ENCODE peak calls at places on chromosome 13, in five cellular contexts. N is heart right ventricle, R is dorsolateral prefrontal cortex, Q is gastrocnemius medialis, E is GM23338. O is an unnamed sample.

GRCh38 chr13:74191036-74191809 is 57.0 kb upstream of the KLF12 start:
- DNase-seq in N (no peak), R (no peak), Q (no peak), E (no peak), O (no peak)

GRCh38 chr13:20348018-20348417 is 115.9 kb upstream of the GJB6 start:
- DNase-seq in N (no peak), R (no peak), Q (no peak), E (no peak), O (no peak)

GRCh38 chr13:112683581-112683980 is 6.3 kb upstream of the ATP11A start:
- DNase-seq in N (no peak), R (no peak), Q (no peak), E (no peak), O (no peak)

GRCh38 chr13:73731564-73731963 is 402.6 kb downstream of the KLF12 start:
- DNase-seq in N (no peak), R (no peak), Q (no peak), E (peak), O (no peak)

GRCh38 chr13:20997301-20998061 is 63.9 kb downstream of the LATS2 start:
- DNase-seq in N (peak), R (no peak), Q (no peak), E (peak), O (no peak)

GRCh38 chr13:46578590-46578975 is 25.6 kb downstream of the LRCH1 start:
- DNase-seq in N (no peak), R (no peak), Q (no peak), E (no peak), O (no peak)

GRCh38 chr13:67018775-67019174 is 211.4 kb downstream of the PCDH9 start:
- DNase-seq in N (no peak), R (no peak), Q (no peak), E (no peak), O (no peak)

GRCh38 chr13:39566216-39566869 is 36.6 kb downstream of the LHFPL6 start:
- DNase-seq in N (no peak), R (no peak), Q (no peak), E (no peak), O (no peak)

GRCh38 chr13:30429721-30430694 is 7.7 kb downstream of the UBE2L5 start:
- DNase-seq in N (no peak), R (no peak), Q (no peak), E (no peak), O (no peak)

GRCh38 chr13:76894401-76895110 is 8.4 kb upstream of the KCTD12 start:
- DNase-seq in N (no peak), R (no peak), Q (no peak), E (no peak), O (no peak)

GRCh38 chr13:113889467-113889866 is 25.6 kb upstream of the GAS6 start:
- DNase-seq in N (no peak), R (no peak), Q (no peak), E (no peak), O (peak)

DNA sequence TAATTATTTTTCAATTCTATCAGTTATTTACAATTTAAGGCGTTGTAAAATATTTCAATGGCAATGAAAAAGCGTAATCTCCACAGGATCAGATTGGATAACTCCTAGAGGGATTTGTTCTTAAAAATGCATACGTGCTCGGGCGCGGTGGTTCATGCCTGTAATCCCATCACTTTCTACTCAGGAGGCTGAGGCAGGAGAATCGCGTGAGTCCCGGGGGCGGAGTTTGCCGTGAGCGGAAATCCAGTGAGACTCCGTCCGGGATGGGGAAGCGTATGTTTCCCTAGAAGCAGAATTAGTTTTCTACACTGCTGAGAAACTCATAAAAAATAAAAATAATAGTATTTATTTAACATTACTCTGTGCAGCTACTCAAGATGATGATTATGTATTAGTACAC is 917.8 kb upstream of the PCDH20 start:
- DNase-seq in N (no peak), R (no peak), Q (no peak), E (no peak), O (no peak)
- H3K27ac ChIP-seq in N (no peak), R (no peak), Q (no peak), E (no peak), O (no peak)

DNA sequence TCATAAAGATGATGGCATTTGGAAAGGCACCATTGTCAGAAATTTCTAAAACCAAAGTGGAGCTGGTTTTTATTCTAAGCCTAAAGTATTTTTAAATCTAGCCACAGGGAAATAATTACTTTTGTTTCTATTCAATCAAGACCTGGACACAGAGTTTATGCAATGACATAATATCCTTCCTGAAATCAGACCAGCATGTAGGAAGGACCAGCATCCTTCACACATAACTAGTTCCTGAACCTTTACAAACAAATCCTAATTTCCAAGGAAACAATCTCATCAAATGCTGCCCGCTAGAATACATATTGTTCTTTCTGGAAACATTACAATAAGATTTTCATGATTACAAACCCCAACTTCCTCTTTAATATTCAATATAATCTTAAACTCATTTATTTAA is 1.5 kb downstream of the STARD13 start:
- DNase-seq in N (no peak), R (no peak), Q (no peak), E (no peak), O (no peak)
- H3K4me3 ChIP-seq in N (peak), R (peak), Q (peak), E (peak), O (peak)

DNA sequence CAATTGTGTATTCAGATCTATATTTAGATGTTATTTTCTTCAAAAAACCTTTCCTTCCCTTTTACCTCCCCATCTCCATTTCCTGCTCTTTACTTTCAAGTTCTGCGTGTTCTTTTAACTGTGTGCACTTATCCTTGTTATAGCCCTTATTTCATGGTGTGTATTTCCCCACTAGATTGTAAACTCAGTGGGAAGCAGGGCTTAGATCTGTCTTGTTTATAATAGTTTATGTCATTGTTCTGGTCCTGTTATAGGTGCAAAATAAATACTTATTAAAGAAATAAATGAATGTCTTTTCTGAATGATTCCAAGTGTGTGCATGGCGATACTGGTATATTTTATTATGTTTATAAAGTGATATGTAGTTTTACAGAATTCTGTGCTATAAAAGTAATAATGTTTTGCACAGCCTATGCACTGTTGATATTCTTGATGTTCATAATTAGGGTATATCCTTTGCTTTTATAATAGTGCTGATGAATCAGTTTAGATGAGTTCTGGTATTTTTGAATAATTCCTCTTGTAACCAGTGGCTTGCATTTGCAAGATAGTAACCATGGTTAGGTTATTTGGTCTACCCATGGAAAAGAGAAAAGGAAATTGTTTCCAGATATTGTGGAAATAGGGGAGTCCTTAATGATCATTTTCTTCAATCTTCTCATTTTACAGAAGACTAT is 12.1 kb downstream of the NDFIP2 start:
- DNase-seq in N (no peak), R (no peak), Q (no peak), E (no peak), O (no peak)
- H3K27ac ChIP-seq in N (no peak), R (peak), Q (no peak), E (peak), O (no peak)

GRCh38 chr13:27311518-27312208 is 41.0 kb downstream of the RASL11A start:
- DNase-seq in N (no peak), R (no peak), Q (no peak), E (no peak), O (no peak)
- H3K4me3 ChIP-seq in N (no peak), R (no peak), Q (no peak), E (no peak), O (no peak)

GRCh38 chr13:93462151-93462550 is 235.5 kb downstream of the GPC6 start:
- DNase-seq in N (no peak), R (no peak), Q (no peak), E (no peak), O (no peak)

GRCh38 chr13:93472296-93472695 is 245.7 kb downstream of the GPC6 start:
- DNase-seq in N (no peak), R (no peak), Q (no peak), E (no peak), O (no peak)

GRCh38 chr13:93466502-93467036 is 240.0 kb downstream of the GPC6 start:
- DNase-seq in N (no peak), R (no peak), Q (no peak), E (no peak), O (no peak)
- H3K27ac ChIP-seq in N (no peak), R (no peak), Q (no peak), E (no peak), O (no peak)

DNA sequence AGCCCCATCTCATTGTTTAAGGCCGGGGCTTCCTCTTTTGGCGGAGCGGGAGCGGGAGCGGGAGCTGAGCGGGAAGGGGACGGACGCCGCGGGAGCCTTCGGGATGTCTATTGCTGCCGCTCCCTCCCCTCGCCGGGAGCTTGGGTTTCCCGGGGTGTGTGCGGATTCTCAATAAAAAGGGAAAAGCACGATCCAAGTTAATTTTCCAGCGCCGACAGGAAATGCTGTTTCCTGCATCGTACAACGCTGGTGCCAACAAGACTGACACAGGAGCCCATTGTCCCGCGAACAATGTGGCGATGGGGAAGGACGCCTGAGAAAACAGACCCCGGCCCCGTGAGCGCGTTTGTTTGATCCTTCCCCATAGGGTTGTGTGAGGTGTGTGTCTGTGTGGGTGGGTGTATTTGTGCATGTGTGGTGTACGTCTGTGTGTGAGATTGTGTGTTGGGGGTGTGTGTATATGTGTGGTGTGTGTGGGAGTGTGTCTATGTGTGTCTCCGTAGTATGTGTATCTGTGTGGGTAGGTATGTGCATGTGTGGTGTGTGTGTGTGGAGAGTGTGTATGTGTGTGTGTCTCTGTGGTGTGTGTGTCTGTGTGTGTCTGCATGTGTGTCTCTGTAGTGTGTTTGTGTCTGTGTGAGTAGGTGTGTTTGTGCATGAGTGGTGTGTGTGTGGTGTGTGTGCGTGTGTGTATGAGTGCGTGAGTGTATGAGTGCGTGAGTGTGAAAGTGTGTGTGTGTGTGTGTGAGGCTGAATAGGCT is 36.4 kb upstream of the FLT1 start:
- DNase-seq in N (peak), R (no peak), Q (no peak), E (peak), O (no peak)
- H3K4me3 ChIP-seq in N (peak), R (peak), Q (peak), E (peak), O (peak)

GRCh38 chr13:110394371-110394841 is 87.3 kb downstream of the COL4A2 start:
- DNase-seq in N (no peak), R (no peak), Q (no peak), E (no peak), O (no peak)
- H3K27ac ChIP-seq in N (no peak), R (no peak), Q (peak), E (no peak), O (peak)

GRCh38 chr13:27182844-27183497 is 11.4 kb upstream of the USP12 start:
- DNase-seq in N (peak), R (no peak), Q (peak), E (no peak), O (peak)

GRCh38 chr13:27186295-27186694 is 14.7 kb upstream of the USP12 start:
- DNase-seq in N (no peak), R (no peak), Q (no peak), E (no peak), O (peak)

GRCh38 chr13:27188239-27188638 is 16.6 kb upstream of the USP12 start:
- DNase-seq in N (no peak), R (no peak), Q (no peak), E (no peak), O (no peak)

GRCh38 chr13:27182054-27182453 is 10.4 kb upstream of the USP12 start:
- DNase-seq in N (no peak), R (no peak), Q (no peak), E (no peak), O (peak)

DNA sequence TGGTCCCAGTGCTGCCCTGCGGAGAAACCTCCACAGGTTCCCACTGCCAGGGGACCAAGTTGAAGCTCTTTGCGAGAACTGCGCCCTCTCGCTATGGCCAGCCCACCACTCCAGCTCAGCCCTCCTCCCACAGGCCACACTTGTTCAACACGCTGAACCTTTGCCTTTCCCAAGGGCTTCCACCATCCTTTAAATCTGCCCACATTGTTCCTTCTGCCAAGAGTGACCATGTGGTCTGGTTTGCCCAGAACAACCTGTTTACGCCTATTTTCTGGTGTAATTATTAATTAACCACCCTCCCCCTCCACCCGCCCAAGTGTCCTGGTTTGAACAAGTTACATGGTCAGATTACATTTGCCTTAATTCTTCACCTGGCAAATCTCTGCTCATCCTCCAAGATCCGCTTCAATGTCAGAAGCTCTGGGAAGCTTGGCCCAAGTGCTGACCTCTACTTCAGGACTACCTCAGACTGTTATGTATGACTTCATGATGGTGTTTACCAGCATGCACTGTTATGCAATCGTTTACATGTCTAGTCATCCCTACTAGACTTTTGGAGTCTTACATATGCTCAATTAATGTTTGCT is 12.0 kb upstream of the USP12 start:
- DNase-seq in N (no peak), R (no peak), Q (no peak), E (no peak), O (peak)
- H3K4me3 ChIP-seq in N (no peak), R (no peak), Q (peak), E (no peak), O (no peak)

DNA sequence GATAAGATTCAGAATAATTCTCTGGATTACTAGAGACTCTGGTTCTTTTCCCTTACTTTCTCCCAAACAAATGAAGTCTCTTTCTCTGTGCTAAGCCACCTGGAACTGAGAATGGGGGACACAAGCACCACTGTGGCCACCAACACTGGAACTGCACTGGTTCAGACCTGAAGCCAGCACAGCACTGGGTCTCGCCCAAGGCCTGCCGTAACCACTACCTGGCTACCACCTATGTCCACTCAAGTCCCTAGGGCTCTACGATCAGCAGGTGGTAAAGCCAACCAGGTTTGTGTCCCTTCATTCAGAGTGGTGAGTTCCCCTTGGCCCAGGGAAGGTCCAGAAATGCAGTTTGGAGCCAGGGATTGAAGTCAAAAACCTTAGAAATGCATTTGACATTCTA is 626.2 kb downstream of the DIAPH3 start:
- DNase-seq in N (no peak), R (no peak), Q (no peak), E (no peak), O (no peak)
- H3K27ac ChIP-seq in N (no peak), R (no peak), Q (no peak), E (no peak), O (no peak)

O was measured in esophagus muscularis mucosa.